ENCODE peak calls at places on chromosomes 7 and 10, in four cellular contexts. One of them, this sample, is unnamed. For H3K27me3, the result is how much of the 10 kb centered on the place peaks cover.

GRCh38 chr7:150927157-150927953 is 50.8 kb downstream of the KCNH2 start:
- DNase-seq in cardiac muscle cell: no peak
- DNase-seq in prostate gland: no peak
- DNase-seq in gastrocnemius medialis: no peak
- DNase-seq in this sample: no peak

GRCh38 chr10:6461961-6462360 is 118.1 kb downstream of the PRKCQ start:
- DNase-seq in prostate gland: no peak
- DNase-seq in gastrocnemius medialis: no peak
- DNase-seq in cardiac muscle cell: no peak
- DNase-seq in this sample: no peak

GRCh38 chr7:43479543-43479942 is 103.4 kb upstream of the STK17A start:
- DNase-seq in cardiac muscle cell: no peak
- DNase-seq in prostate gland: no peak
- DNase-seq in gastrocnemius medialis: no peak
- DNase-seq in this sample: no peak

GRCh38 chr7:92135100-92135429 is 788 bp upstream of the CYP51A1 start:
- DNase-seq in gastrocnemius medialis: no peak
- DNase-seq in prostate gland: peak
- DNase-seq in cardiac muscle cell: peak
- DNase-seq in this sample: peak

GRCh38 chr7:155414508-155414907 is 43.4 kb upstream of the EN2 start:
- DNase-seq in cardiac muscle cell: no peak
- DNase-seq in prostate gland: no peak
- DNase-seq in gastrocnemius medialis: no peak
- DNase-seq in this sample: no peak

GRCh38 chr7:98701372-98701771 is 84.3 kb downstream of the NPTX2 start:
- DNase-seq in prostate gland: no peak
- DNase-seq in cardiac muscle cell: no peak
- DNase-seq in gastrocnemius medialis: no peak
- DNase-seq in this sample: no peak

GRCh38 chr10:37381271-37381670 is 255.9 kb downstream of the ANKRD30A start:
- DNase-seq in cardiac muscle cell: no peak
- DNase-seq in prostate gland: no peak
- DNase-seq in gastrocnemius medialis: no peak
- DNase-seq in this sample: no peak

GRCh38 chr7:53383131-53383530 is 347.7 kb downstream of the POM121L12 start:
- DNase-seq in gastrocnemius medialis: no peak
- DNase-seq in prostate gland: no peak
- DNase-seq in cardiac muscle cell: no peak
- DNase-seq in this sample: no peak

GRCh38 chr10:27745719-27746363 is at the start of gene MKX:
- DNase-seq in prostate gland: peak
- DNase-seq in gastrocnemius medialis: no peak
- DNase-seq in cardiac muscle cell: peak
- DNase-seq in this sample: no peak

GRCh38 chr7:38796636-38797501 is 112.1 kb downstream of the VPS41 start:
- DNase-seq in gastrocnemius medialis: no peak
- DNase-seq in cardiac muscle cell: peak
- DNase-seq in prostate gland: peak
- DNase-seq in this sample: peak

GRCh38 chr7:84913731-84914130 is 273.1 kb downstream of the SEMA3D start:
- DNase-seq in prostate gland: no peak
- DNase-seq in gastrocnemius medialis: no peak
- DNase-seq in cardiac muscle cell: no peak
- DNase-seq in this sample: no peak

GRCh38 chr7:56106108-56107073 is at the start of gene CHCHD2:
- DNase-seq in prostate gland: peak
- DNase-seq in gastrocnemius medialis: peak
- DNase-seq in cardiac muscle cell: peak
- DNase-seq in this sample: peak

GRCh38 chr7:132618956-132619305 is 42.7 kb upstream of the PLXNA4 start:
- DNase-seq in prostate gland: no peak
- DNase-seq in gastrocnemius medialis: no peak
- DNase-seq in cardiac muscle cell: no peak
- DNase-seq in this sample: no peak

GRCh38 chr10:17209931-17210330 is 8.5 kb upstream of the TRDMT1 start:
- DNase-seq in cardiac muscle cell: no peak
- DNase-seq in gastrocnemius medialis: no peak
- DNase-seq in prostate gland: no peak
- DNase-seq in this sample: no peak

GRCh38 chr10:45282061-45282460 is 33.3 kb downstream of the OR13A1 start:
- DNase-seq in cardiac muscle cell: no peak
- DNase-seq in gastrocnemius medialis: no peak
- DNase-seq in prostate gland: no peak
- DNase-seq in this sample: no peak

GRCh38 chr7:84912018-84912417 is 274.8 kb downstream of the SEMA3D start:
- DNase-seq in cardiac muscle cell: no peak
- DNase-seq in prostate gland: no peak
- DNase-seq in gastrocnemius medialis: no peak
- DNase-seq in this sample: no peak

GRCh38 chr10:103843045-103843444 is 12.3 kb downstream of the SH3PXD2A start:
- DNase-seq in cardiac muscle cell: no peak
- DNase-seq in prostate gland: no peak
- DNase-seq in gastrocnemius medialis: no peak
- DNase-seq in this sample: no peak

GRCh38 chr7:90613088-90613498 is 17.0 kb downstream of the CDK14 start:
- DNase-seq in gastrocnemius medialis: no peak
- DNase-seq in prostate gland: no peak
- DNase-seq in cardiac muscle cell: no peak
- DNase-seq in this sample: no peak

GRCh38 chr7:72924417-72924747 is 513 bp upstream of the POM121 start:
- DNase-seq in gastrocnemius medialis: no peak
- DNase-seq in cardiac muscle cell: no peak
- DNase-seq in prostate gland: no peak
- DNase-seq in this sample: no peak

GRCh38 chr10:1297566-1298301 is 241.5 kb downstream of the WDR37 start:
- DNase-seq in cardiac muscle cell: peak
- DNase-seq in gastrocnemius medialis: no peak
- DNase-seq in prostate gland: no peak
- DNase-seq in this sample: no peak
- H3K27me3 ChIP-seq in cardiac muscle cell: under half
- H3K27me3 ChIP-seq in gastrocnemius medialis: under half
- H3K27me3 ChIP-seq in prostate gland: under half
- H3K27me3 ChIP-seq in this sample: under half

DNA sequence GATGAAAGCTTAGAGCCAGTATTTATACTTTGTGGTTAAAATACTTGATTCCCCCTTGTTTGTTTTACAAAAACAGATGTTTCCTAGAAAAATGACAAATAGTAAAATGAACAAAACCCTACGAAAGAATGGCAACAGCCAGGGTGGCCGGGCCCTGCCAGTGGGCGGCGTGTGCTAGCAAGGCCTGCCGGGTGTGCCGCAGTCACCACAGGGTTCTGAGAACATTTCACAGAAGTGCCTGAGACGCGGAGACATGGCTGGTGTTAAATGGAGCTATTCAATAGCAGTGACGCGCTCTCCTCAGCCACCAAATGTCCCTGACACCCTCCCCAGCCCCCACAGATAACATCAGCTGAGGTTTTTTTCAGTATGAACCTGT is 14.5 kb downstream of the GPR146 start:
- DNase-seq in cardiac muscle cell: no peak
- DNase-seq in prostate gland: no peak
- DNase-seq in gastrocnemius medialis: no peak
- DNase-seq in this sample: no peak
- H3K27ac ChIP-seq in cardiac muscle cell: peak
- H3K27ac ChIP-seq in prostate gland: no peak
- H3K27ac ChIP-seq in gastrocnemius medialis: no peak
- H3K27ac ChIP-seq in this sample: peak

GRCh38 chr7:106243893-106244292 is 40.9 kb downstream of the NAMPT start:
- DNase-seq in cardiac muscle cell: no peak
- DNase-seq in prostate gland: no peak
- DNase-seq in gastrocnemius medialis: no peak
- DNase-seq in this sample: no peak

GRCh38 chr7:106239406-106239805 is 45.4 kb downstream of the NAMPT start:
- DNase-seq in gastrocnemius medialis: no peak
- DNase-seq in prostate gland: peak
- DNase-seq in cardiac muscle cell: no peak
- DNase-seq in this sample: no peak

GRCh38 chr7:106236065-106236464 is 48.7 kb downstream of the NAMPT start:
- DNase-seq in cardiac muscle cell: peak
- DNase-seq in prostate gland: no peak
- DNase-seq in gastrocnemius medialis: no peak
- DNase-seq in this sample: no peak

GRCh38 chr7:106234425-106234824 is 50.4 kb downstream of the NAMPT start:
- DNase-seq in gastrocnemius medialis: no peak
- DNase-seq in cardiac muscle cell: no peak
- DNase-seq in prostate gland: no peak
- DNase-seq in this sample: no peak

DNA sequence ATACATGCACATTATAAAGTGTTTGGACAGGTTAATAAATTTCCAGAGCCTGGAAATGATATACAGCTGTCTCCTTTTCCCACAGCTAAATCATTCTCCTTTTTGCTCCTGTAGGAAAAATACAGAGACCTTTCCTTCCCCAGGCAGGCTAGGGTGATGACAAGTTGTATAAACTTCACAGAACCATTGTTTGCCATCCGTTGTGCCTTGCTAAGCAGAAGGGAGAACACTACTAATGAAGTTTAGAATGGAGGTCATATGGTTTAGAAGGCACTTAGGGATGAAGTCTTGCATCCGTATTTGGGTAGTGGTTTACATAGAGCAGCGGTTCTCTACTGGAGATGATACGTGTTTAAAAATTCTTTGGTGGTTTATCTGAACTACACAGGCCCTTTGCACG is 46.0 kb downstream of the NAMPT start:
- DNase-seq in cardiac muscle cell: peak
- DNase-seq in gastrocnemius medialis: no peak
- DNase-seq in prostate gland: no peak
- DNase-seq in this sample: no peak
- H3K27me3 ChIP-seq in cardiac muscle cell: under half
- H3K27me3 ChIP-seq in gastrocnemius medialis: under half
- H3K27me3 ChIP-seq in prostate gland: under half
- H3K27me3 ChIP-seq in this sample: under half

GRCh38 chr7:88306590-88307048 is at the start of gene STEAP4:
- DNase-seq in cardiac muscle cell: peak
- DNase-seq in prostate gland: peak
- DNase-seq in gastrocnemius medialis: peak
- DNase-seq in this sample: peak
- H3K27ac ChIP-seq in cardiac muscle cell: no peak
- H3K27ac ChIP-seq in prostate gland: peak
- H3K27ac ChIP-seq in gastrocnemius medialis: peak
- H3K27ac ChIP-seq in this sample: peak

GRCh38 chr10:46542567-46543323 is 13.7 kb downstream of the GPRIN2 start:
- DNase-seq in cardiac muscle cell: no peak
- DNase-seq in gastrocnemius medialis: peak
- DNase-seq in prostate gland: no peak
- DNase-seq in this sample: peak
- H3K27me3 ChIP-seq in cardiac muscle cell: under half
- H3K27me3 ChIP-seq in gastrocnemius medialis: under half
- H3K27me3 ChIP-seq in prostate gland: under half
- H3K27me3 ChIP-seq in this sample: under half

GRCh38 chr7:23486002-23486773 is 15.9 kb upstream of the IGF2BP3 start:
- DNase-seq in cardiac muscle cell: no peak
- DNase-seq in gastrocnemius medialis: no peak
- DNase-seq in prostate gland: no peak
- DNase-seq in this sample: no peak
- H3K27ac ChIP-seq in cardiac muscle cell: peak
- H3K27ac ChIP-seq in gastrocnemius medialis: no peak
- H3K27ac ChIP-seq in prostate gland: no peak
- H3K27ac ChIP-seq in this sample: no peak

GRCh38 chr10:114398587-114399331 is 5.5 kb downstream of the AFAP1L2 start:
- DNase-seq in cardiac muscle cell: no peak
- DNase-seq in prostate gland: no peak
- DNase-seq in gastrocnemius medialis: no peak
- DNase-seq in this sample: no peak
- H3K27me3 ChIP-seq in cardiac muscle cell: under half
- H3K27me3 ChIP-seq in prostate gland: under half
- H3K27me3 ChIP-seq in gastrocnemius medialis: under half
- H3K27me3 ChIP-seq in this sample: under half

GRCh38 chr7:31062746-31063435 is 10.8 kb downstream of the ADCYAP1R1 start:
- DNase-seq in gastrocnemius medialis: no peak
- DNase-seq in prostate gland: no peak
- DNase-seq in cardiac muscle cell: no peak
- DNase-seq in this sample: no peak
- H3K27ac ChIP-seq in gastrocnemius medialis: no peak
- H3K27ac ChIP-seq in prostate gland: no peak
- H3K27ac ChIP-seq in cardiac muscle cell: no peak
- H3K27ac ChIP-seq in this sample: no peak

DNA sequence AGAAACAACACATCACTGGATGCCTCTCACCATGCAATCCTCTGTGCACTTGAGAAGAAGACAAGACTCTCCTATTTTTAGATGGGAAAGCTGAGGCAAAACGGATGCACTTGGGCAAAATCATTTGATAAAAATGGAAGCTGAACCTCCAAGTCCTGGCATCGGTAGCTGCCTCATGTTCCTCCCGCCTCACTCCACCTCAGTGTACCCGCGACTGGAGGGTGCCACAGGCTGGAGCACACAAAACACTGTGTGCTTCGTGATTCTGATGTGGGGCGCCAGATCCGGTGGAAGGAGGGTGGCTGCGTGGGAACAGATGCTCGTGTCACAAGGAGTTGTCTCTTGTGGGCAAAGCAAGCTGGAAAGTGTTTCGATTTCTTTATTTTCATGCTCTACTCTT is 41.3 kb downstream of the TAS2R41 start:
- DNase-seq in prostate gland: no peak
- DNase-seq in cardiac muscle cell: no peak
- DNase-seq in gastrocnemius medialis: no peak
- DNase-seq in this sample: no peak
- H3K27me3 ChIP-seq in prostate gland: under half
- H3K27me3 ChIP-seq in cardiac muscle cell: under half
- H3K27me3 ChIP-seq in gastrocnemius medialis: under half
- H3K27me3 ChIP-seq in this sample: under half

GRCh38 chr7:128833939-128834310 is 3.7 kb downstream of the FLNC start:
- DNase-seq in gastrocnemius medialis: no peak
- DNase-seq in cardiac muscle cell: no peak
- DNase-seq in prostate gland: no peak
- DNase-seq in this sample: no peak
- H3K27ac ChIP-seq in gastrocnemius medialis: peak
- H3K27ac ChIP-seq in cardiac muscle cell: peak
- H3K27ac ChIP-seq in prostate gland: peak
- H3K27ac ChIP-seq in this sample: no peak